ENCODE peak calls at places on chromosomes 3 and 15, in seven cellular contexts. N is adrenal gland, H is HepG2, X is sigmoid colon, J is pancreas, T is thoracic aorta, A is breast epithelium. I is an unnamed sample. For H3K4me1, the result is how much of the 10 kb centered on the place peaks cover.

GRCh38 chr3:33250712-33251111 is 26.5 kb upstream of the FBXL2 start:
- DNase-seq in N (no peak), H (no peak), X (no peak), J (no peak), T (no peak), A (no peak), I (no peak)

GRCh38 chr15:66842710-66843441 is 140.8 kb downstream of the SMAD6 start:
- DNase-seq in N (peak), H (peak), X (peak), J (peak), T (peak), A (peak), I (peak)

GRCh38 chr3:193347507-193348501 is 30.7 kb downstream of the ATP13A5 start:
- DNase-seq in N (no peak), H (no peak), X (no peak), J (no peak), T (no peak), A (no peak), I (no peak)

GRCh38 chr15:93141373-93141790 is 52.4 kb upstream of the RGMA start:
- DNase-seq in N (no peak), H (no peak), X (no peak), J (no peak), T (no peak), A (no peak), I (peak)

GRCh38 chr3:48715179-48715800 is 1.7 kb downstream of the IP6K2 start:
- DNase-seq in N (peak), H (no peak), X (no peak), J (no peak), T (no peak), A (no peak), I (no peak)

GRCh38 chr15:39616731-39617455 is 36.0 kb downstream of the THBS1 start:
- DNase-seq in N (no peak), H (no peak), X (no peak), J (no peak), T (no peak), A (no peak), I (no peak)

GRCh38 chr15:31459011-31459748 is 132.5 kb downstream of the KLF13 start:
- DNase-seq in N (no peak), H (no peak), X (no peak), J (no peak), T (no peak), A (no peak), I (no peak)

GRCh38 chr3:59425942-59426341 is 376.1 kb upstream of the CFAP20DC start:
- DNase-seq in N (no peak), H (no peak), X (no peak), J (no peak), T (no peak), A (no peak), I (no peak)

GRCh38 chr15:64009241-64009640 is 37.0 kb downstream of the DAPK2 start:
- DNase-seq in N (no peak), H (no peak), X (no peak), J (no peak), T (no peak), A (no peak), I (no peak)

GRCh38 chr15:59255647-59256380 is 49.2 kb downstream of the LDHAL6B start:
- DNase-seq in N (no peak), H (peak), X (no peak), J (peak), T (no peak), A (no peak), I (no peak)

GRCh38 chr3:134357261-134357913 is 16.9 kb downstream of the AMOTL2 start:
- DNase-seq in N (peak), H (no peak), X (peak), J (no peak), T (no peak), A (no peak), I (no peak)

GRCh38 chr3:17771177-17772048 is 29.0 kb upstream of the TBC1D5 start:
- DNase-seq in N (no peak), H (no peak), X (no peak), J (no peak), T (no peak), A (no peak), I (no peak)

GRCh38 chr3:77303943-77304778 is 264.3 kb downstream of the ROBO2 start:
- DNase-seq in N (no peak), H (no peak), X (no peak), J (no peak), T (no peak), A (no peak), I (no peak)

GRCh38 chr3:81161851-81162250 is 599.6 kb downstream of the GBE1 start:
- DNase-seq in N (no peak), H (no peak), X (no peak), J (no peak), T (no peak), A (no peak), I (no peak)

GRCh38 chr3:8959683-8960082 is 3.6 kb downstream of the RAD18 start:
- DNase-seq in N (no peak), H (no peak), X (no peak), J (no peak), T (no peak), A (no peak), I (no peak)

GRCh38 chr3:178849220-178849910 is 222.2 kb downstream of the ZMAT3 start:
- DNase-seq in N (no peak), H (no peak), X (no peak), J (no peak), T (no peak), A (no peak), I (no peak)

GRCh38 chr15:66835558-66835878 is 133.5 kb downstream of the SMAD6 start:
- DNase-seq in N (no peak), H (no peak), X (no peak), J (no peak), T (no peak), A (no peak), I (no peak)

GRCh38 chr15:70210076-70210475 is 112.4 kb upstream of the TLE3 start:
- DNase-seq in N (no peak), H (no peak), X (no peak), J (no peak), T (no peak), A (no peak), I (no peak)

GRCh38 chr15:58985443-58985842 is 2.0 kb upstream of the RNF111 start:
- DNase-seq in N (peak), H (peak), X (peak), J (no peak), T (no peak), A (no peak), I (no peak)

GRCh38 chr3:27079427-27080105 is 289.6 kb downstream of the NEK10 start:
- DNase-seq in N (peak), H (no peak), X (no peak), J (no peak), T (no peak), A (no peak), I (no peak)

GRCh38 chr3:156299569-156299968 is 179.2 kb downstream of the KCNAB1 start:
- DNase-seq in N (no peak), H (no peak), X (no peak), J (no peak), T (no peak), A (no peak), I (no peak)

GRCh38 chr3:156298938-156299337 is 178.6 kb downstream of the KCNAB1 start:
- DNase-seq in N (peak), H (no peak), X (peak), J (no peak), T (no peak), A (no peak), I (no peak)

GRCh38 chr3:156300373-156300772 is 180.0 kb downstream of the KCNAB1 start:
- DNase-seq in N (no peak), H (no peak), X (no peak), J (no peak), T (no peak), A (no peak), I (no peak)

GRCh38 chr3:156298014-156298413 is 177.6 kb downstream of the KCNAB1 start:
- DNase-seq in N (no peak), H (no peak), X (no peak), J (no peak), T (no peak), A (no peak), I (no peak)

DNA sequence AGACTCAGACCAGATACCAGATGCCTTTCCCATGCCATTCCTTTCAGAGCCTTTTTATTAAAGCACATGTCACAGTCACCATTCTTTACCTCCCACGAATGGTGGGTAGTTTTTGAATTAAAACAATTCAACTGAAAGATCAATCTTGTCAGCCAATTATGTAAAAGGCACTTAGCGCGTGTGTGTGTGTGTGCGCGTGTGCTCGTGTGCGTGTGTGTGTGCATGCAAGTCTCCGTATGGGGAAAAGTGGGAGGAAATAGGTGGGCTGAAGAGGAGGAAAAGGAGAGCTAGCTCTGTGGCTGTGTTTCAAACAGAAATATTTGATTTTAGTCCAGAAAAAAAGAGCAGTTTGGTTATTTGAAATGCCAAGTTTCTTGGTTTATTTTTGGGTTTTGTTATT is 177.2 kb downstream of the KCNAB1 start:
- DNase-seq in N (no peak), H (no peak), X (no peak), J (no peak), T (no peak), A (no peak), I (no peak)
- H3K4me1 ChIP-seq in N (under half), H (under half), X (under half), J (under half), T (under half), A (under half), I (under half)

GRCh38 chr3:130480736-130481135 is 36.2 kb upstream of the COL6A6 start:
- DNase-seq in N (peak), H (no peak), X (no peak), J (no peak), T (no peak), A (no peak), I (no peak)
- TF ChIP-seq CTCF in N (peak), H (peak), X (no peak), J (no peak), T (peak), A (no peak), I (no peak)

GRCh38 chr3:153760952-153761351 is 360.2 kb upstream of the ARHGEF26 start:
- DNase-seq in N (no peak), H (no peak), X (no peak), J (no peak), T (no peak), A (no peak), I (no peak)

GRCh38 chr3:153767601-153768558 is 353.3 kb upstream of the ARHGEF26 start:
- DNase-seq in N (no peak), H (no peak), X (peak), J (no peak), T (no peak), A (no peak), I (no peak)

GRCh38 chr3:153756816-153757215 is 364.4 kb upstream of the ARHGEF26 start:
- DNase-seq in N (no peak), H (no peak), X (no peak), J (no peak), T (no peak), A (no peak), I (no peak)

GRCh38 chr3:153757839-153758238 is 363.4 kb upstream of the ARHGEF26 start:
- DNase-seq in N (no peak), H (no peak), X (no peak), J (no peak), T (no peak), A (no peak), I (no peak)

DNA sequence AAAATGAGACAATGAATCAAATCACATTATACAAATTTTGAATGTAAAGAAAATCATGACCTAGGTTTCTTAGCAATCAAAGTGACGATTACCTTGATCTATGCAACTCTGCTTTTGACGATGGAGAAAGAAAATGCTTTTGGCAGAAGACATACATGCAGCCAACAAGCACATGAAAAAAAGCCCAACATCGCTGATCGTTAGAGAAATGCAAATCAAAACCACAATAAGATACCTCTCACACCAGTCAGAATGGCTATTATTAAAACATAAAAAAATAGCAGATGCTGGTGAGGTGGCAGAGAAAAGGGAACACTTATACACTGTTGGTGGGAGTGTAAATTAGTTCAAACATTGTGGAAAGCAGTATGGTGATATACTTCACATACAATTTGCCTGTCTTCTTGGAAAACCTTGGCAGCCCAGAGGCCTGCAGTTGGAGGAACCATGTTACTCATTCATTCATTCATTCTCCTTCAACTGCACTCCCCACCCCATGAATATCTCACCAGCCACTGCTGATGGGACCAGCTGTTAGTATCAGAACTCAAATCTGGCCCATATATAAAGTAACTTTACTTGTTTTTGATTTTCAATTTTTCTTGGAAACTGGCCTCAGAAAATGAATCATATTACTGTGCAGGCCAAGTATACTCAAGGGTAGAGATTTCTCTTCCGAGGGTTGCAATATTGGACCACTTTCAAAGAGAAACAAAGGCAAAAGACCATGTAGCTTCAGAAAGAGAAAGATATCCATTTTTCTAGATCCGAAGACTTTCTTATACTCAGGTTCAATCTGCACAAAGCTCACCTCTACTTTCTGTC is 358.6 kb upstream of the ARHGEF26 start:
- DNase-seq in N (no peak), H (no peak), X (no peak), J (no peak), T (no peak), A (no peak), I (no peak)
- H3K4me1 ChIP-seq in N (under half), H (under half), X (under half), J (under half), T (under half), A (under half), I (under half)

GRCh38 chr15:40952901-40953712 is at the start of gene CHAC1:
- DNase-seq in N (peak), H (no peak), X (peak), J (peak), T (peak), A (peak), I (peak)
- TF ChIP-seq CTCF in N (no peak), H (no peak), X (no peak), J (no peak), T (peak), A (no peak), I (peak)

GRCh38 chr3:171810278-171811058 is at the start of gene PLD1:
- DNase-seq in N (peak), H (peak), X (peak), J (peak), T (no peak), A (peak), I (peak)

GRCh38 chr3:171811059-171811912 is 1.0 kb upstream of the PLD1 start:
- DNase-seq in N (no peak), H (peak), X (peak), J (no peak), T (no peak), A (no peak), I (no peak)

GRCh38 chr3:171807806-171808205 is 2.5 kb downstream of the PLD1 start:
- DNase-seq in N (no peak), H (peak), X (no peak), J (no peak), T (no peak), A (no peak), I (no peak)

GRCh38 chr3:171811913-171812321 is 1.6 kb upstream of the PLD1 start:
- DNase-seq in N (no peak), H (no peak), X (peak), J (no peak), T (no peak), A (no peak), I (no peak)

GRCh38 chr3:171809513-171810277 is 588 bp downstream of the PLD1 start:
- DNase-seq in N (peak), H (peak), X (peak), J (no peak), T (peak), A (peak), I (peak)
- H3K4me1 ChIP-seq in N (under half), H (half or more), X (under half), J (under half), T (under half), A (under half), I (under half)

I was measured in mucosa of descending colon.